ENCODE peak calls at places on chromosome 16, in ten cellular contexts. T is WTC11; M is stimulated activated CD4-positive, alpha-beta T cell treated with anti-CD3 and anti-CD28 coated beads, TNF-alpha, amount 100 ng/mL, for 48 hours; D is Kasumi-1; B is activated T-cell treated with anti-CD3 and anti-CD28 coated beads for 1 hour; A is activated naive CD4-positive, alpha-beta T cell; C is psoas muscle; R is EL; G is NK-92 treated with Interleukin-12 subunit alpha and Interleukin-12 subunit beta, amount 100 ng/mL, for 24 hours; S is lower lobe of right lung. W is an unnamed sample.

GRCh38 chr16:1154887-1155331 is 2.0 kb downstream of the CACNA1H start:
- DNase-seq in G (no peak), B (no peak), T (no peak), R (no peak), S (no peak), A (no peak), D (no peak), M (no peak), C (no peak), W (no peak)

GRCh38 chr16:72649254-72649944 is 398.5 kb downstream of the ZFHX3 start:
- DNase-seq in B (no peak), C (no peak), M (no peak), A (no peak), S (no peak), G (no peak), D (no peak), R (no peak), T (no peak), W (no peak)

GRCh38 chr16:74455213-74455612 is 33.9 kb upstream of the CLEC18B start:
- DNase-seq in S (no peak), G (no peak), B (no peak), C (no peak), T (no peak), R (no peak), D (no peak), A (no peak), M (no peak), W (no peak)

GRCh38 chr16:69930117-69930776 is 20.9 kb upstream of the CLEC18A start:
- DNase-seq in M (peak; percentile 18), A (no peak), G (no peak), R (peak; percentile 71), S (peak; percentile 51), T (peak; percentile 71), C (peak; percentile 44), B (peak; percentile 15), D (peak; percentile 36), W (peak; percentile 56)

GRCh38 chr16:17138801-17139200 is 332.0 kb downstream of the XYLT1 start:
- DNase-seq in T (peak; percentile 54), R (peak; percentile 2), S (no peak), G (no peak), B (no peak), C (no peak), M (no peak), A (no peak), D (no peak), W (no peak)

GRCh38 chr16:27448531-27449433 is 46.8 kb downstream of the IL21R start:
- DNase-seq in R (no peak), S (no peak), D (no peak), G (no peak), A (no peak), M (no peak), C (no peak), B (no peak), T (no peak), W (no peak)

GRCh38 chr16:54342966-54343365 is 56.4 kb upstream of the IRX3 start:
- DNase-seq in R (peak; percentile 82), A (no peak), T (no peak), M (no peak), G (no peak), C (no peak), B (no peak), S (no peak), D (no peak), W (no peak)

GRCh38 chr16:11094838-11095565 is 150.6 kb downstream of the CLEC16A start:
- DNase-seq in B (no peak), D (no peak), G (no peak), S (no peak), T (no peak), A (no peak), R (no peak), C (no peak), M (no peak), W (no peak)

GRCh38 chr16:77838597-77839255 is 50.4 kb downstream of the VAT1L start:
- DNase-seq in C (no peak), R (peak; percentile 11), A (no peak), S (no peak), D (no peak), M (no peak), G (no peak), B (no peak), T (no peak), W (no peak)

GRCh38 chr16:27242868-27243590 is 25.5 kb downstream of the NSMCE1 start:
- DNase-seq in M (no peak), S (peak; percentile 66), R (peak; percentile 88), D (peak; percentile 43), B (no peak), A (no peak), T (no peak), G (no peak), C (no peak), W (peak; percentile 58)

GRCh38 chr16:1610841-1611653 is 825 bp downstream of the IFT140 start:
- DNase-seq in C (no peak), S (no peak), M (no peak), R (peak; percentile 13), A (no peak), T (no peak), G (no peak), B (no peak), D (no peak), W (peak; percentile 73)

GRCh38 chr16:16105646-16106045 is 117.6 kb downstream of the ABCC6 start:
- DNase-seq in R (no peak), T (no peak), A (no peak), S (no peak), B (no peak), C (no peak), D (no peak), G (no peak), M (no peak), W (no peak)

GRCh38 chr16:35319536-35320192 is 1860.3 kb downstream of the TP53TG3F start:
- DNase-seq in C (no peak), D (no peak), A (no peak), M (no peak), S (no peak), T (no peak), B (no peak), R (no peak), G (no peak), W (no peak)

GRCh38 chr16:11151156-11151904 is 104.7 kb downstream of the SOCS1 start:
- DNase-seq in R (no peak), B (no peak), T (no peak), A (no peak), S (no peak), C (no peak), M (no peak), G (no peak), D (no peak), W (no peak)

GRCh38 chr16:72847187-72848044 is 200.5 kb downstream of the ZFHX3 start:
- DNase-seq in R (peak; percentile 33), M (no peak), B (no peak), G (no peak), A (no peak), S (no peak), D (peak; percentile 68), C (no peak), T (peak; percentile 55), W (no peak)

GRCh38 chr16:12420661-12421209 is 383.0 kb downstream of the CPPED1 start:
- DNase-seq in T (no peak), M (no peak), A (no peak), C (no peak), G (no peak), D (no peak), B (no peak), R (no peak), S (no peak), W (no peak)

GRCh38 chr16:75494696-75495601 is at the start of gene CHST6:
- DNase-seq in T (peak; percentile 82), S (no peak), R (peak; percentile 33), M (no peak), G (no peak), C (peak; percentile 33), A (no peak), B (no peak), D (no peak), W (peak; percentile 77)

GRCh38 chr16:3127745-3128144 is 7.1 kb upstream of the ZNF213 start:
- DNase-seq in M (no peak), S (no peak), D (no peak), G (no peak), A (no peak), C (no peak), T (peak; percentile 52), R (no peak), B (no peak), W (no peak)

GRCh38 chr16:18953535-18953934 is 27.3 kb upstream of the SMG1 start:
- DNase-seq in G (no peak), A (no peak), B (no peak), C (no peak), S (no peak), R (no peak), D (no peak), M (no peak), T (no peak), W (no peak)

W was measured in adrenal gland.